ENCODE peak calls at places on chromosomes 5 and 9, in eight cellular contexts. P is PC-9; X is endodermal cell; I is CD4-positive, alpha-beta memory T cell; M is IMR-90; R is lower leg skin; H is cardiac fibroblast; Y is BE2C. J is an unnamed sample.

GRCh38 chr5:3190930-3191329 is 404.7 kb upstream of the IRX1 start:
- DNase-seq in P (no peak), X (no peak), I (no peak), M (no peak), R (no peak), H (no peak), Y (no peak), J (no peak)

GRCh38 chr9:81037889-81038288 is 651.5 kb downstream of the TLE1 start:
- DNase-seq in P (no peak), X (no peak), I (no peak), M (no peak), R (no peak), H (no peak), Y (no peak), J (no peak)

GRCh38 chr9:77926314-77926959 is 105.2 kb downstream of the GNAQ start:
- DNase-seq in P (peak), X (no peak), I (no peak), M (peak), R (no peak), H (peak), Y (no peak), J (no peak)

GRCh38 chr5:126971455-126972019 is 58.8 kb downstream of the MARCHF3 start:
- DNase-seq in P (no peak), X (no peak), I (no peak), M (no peak), R (no peak), H (no peak), Y (no peak), J (no peak)

GRCh38 chr5:137741718-137742117 is 5.8 kb upstream of the KLHL3 start:
- DNase-seq in P (no peak), X (no peak), I (no peak), M (no peak), R (no peak), H (no peak), Y (no peak), J (no peak)

GRCh38 chr5:145244788-145245187 is 590.4 kb downstream of the PRELID2 start:
- DNase-seq in P (no peak), X (no peak), I (no peak), M (peak), R (no peak), H (peak), Y (no peak), J (no peak)

GRCh38 chr9:81898851-81899250 is 29.4 kb upstream of the SPATA31D4 start:
- DNase-seq in P (no peak), X (no peak), I (no peak), M (peak), R (no peak), H (no peak), Y (no peak), J (no peak)

GRCh38 chr5:96626956-96627355 is 35.2 kb upstream of the CAST start:
- DNase-seq in P (peak), X (no peak), I (no peak), M (peak), R (no peak), H (peak), Y (no peak), J (no peak)

GRCh38 chr9:107213561-107214028 is 69.5 kb upstream of the RAD23B start:
- DNase-seq in P (peak), X (peak), I (peak), M (peak), R (no peak), H (peak), Y (no peak), J (peak)

GRCh38 chr9:126450537-126451205 is 124.0 kb downstream of the MVB12B start:
- DNase-seq in P (no peak), X (no peak), I (no peak), M (no peak), R (no peak), H (no peak), Y (no peak), J (no peak)

GRCh38 chr5:95966005-95966404 is 4.4 kb upstream of the ELL2 start:
- DNase-seq in P (no peak), X (no peak), I (no peak), M (no peak), R (no peak), H (no peak), Y (no peak), J (no peak)

GRCh38 chr5:176578391-176578808 is 29.3 kb downstream of the CDHR2 start:
- DNase-seq in P (peak), X (peak), I (no peak), M (peak), R (no peak), H (peak), Y (peak), J (peak)

GRCh38 chr5:145980257-145980656 is 43.9 kb downstream of the SH3RF2 start:
- DNase-seq in P (no peak), X (no peak), I (no peak), M (no peak), R (no peak), H (no peak), Y (no peak), J (no peak)

GRCh38 chr9:127884427-127884911 is 7.0 kb upstream of the AK1 start:
- DNase-seq in P (no peak), X (peak), I (no peak), M (no peak), R (no peak), H (no peak), Y (peak), J (no peak)

GRCh38 chr9:72427801-72428200 is 62.8 kb upstream of the ZFAND5 start:
- DNase-seq in P (no peak), X (no peak), I (no peak), M (no peak), R (no peak), H (peak), Y (no peak), J (no peak)

GRCh38 chr9:29213374-29214161 is 1640.3 kb upstream of the C9orf72 start:
- DNase-seq in P (no peak), X (peak), I (no peak), M (no peak), R (no peak), H (no peak), Y (peak), J (no peak)

GRCh38 chr9:29211681-29212589 is 1638.7 kb upstream of the C9orf72 start:
- DNase-seq in P (no peak), X (peak), I (no peak), M (no peak), R (no peak), H (no peak), Y (peak), J (peak)

GRCh38 chr9:29214162-29214520 is 1640.9 kb upstream of the C9orf72 start:
- DNase-seq in P (no peak), X (peak), I (no peak), M (no peak), R (no peak), H (no peak), Y (peak), J (no peak)

GRCh38 chr9:29212590-29213373 is 1639.5 kb upstream of the C9orf72 start:
- DNase-seq in P (no peak), X (peak), I (no peak), M (no peak), R (no peak), H (no peak), Y (peak), J (no peak)

GRCh38 chr9:29214702-29215248 is 1641.5 kb upstream of the C9orf72 start:
- DNase-seq in P (no peak), X (peak), I (no peak), M (no peak), R (no peak), H (no peak), Y (peak), J (no peak)
- H3K4me3 ChIP-seq in P (no peak), X (peak), I (no peak), M (no peak), R (no peak), H (no peak), Y (peak), J (no peak)

GRCh38 chr5:6584101-6584645 is 48.7 kb downstream of the NSUN2 start:
- DNase-seq in P (no peak), X (no peak), I (no peak), M (no peak), R (no peak), H (no peak), Y (no peak), J (no peak)

GRCh38 chr5:6581559-6582426 is 51.1 kb downstream of the NSUN2 start:
- DNase-seq in P (no peak), X (no peak), I (no peak), M (no peak), R (peak), H (no peak), Y (no peak), J (no peak)

GRCh38 chr5:6581090-6581489 is 51.8 kb downstream of the NSUN2 start:
- DNase-seq in P (no peak), X (no peak), I (no peak), M (no peak), R (peak), H (no peak), Y (no peak), J (no peak)

GRCh38 chr5:6583049-6583880 is 49.6 kb downstream of the NSUN2 start:
- DNase-seq in P (no peak), X (peak), I (no peak), M (no peak), R (no peak), H (peak), Y (peak), J (no peak)

GRCh38 chr5:6582507-6583048 is 50.3 kb downstream of the NSUN2 start:
- DNase-seq in P (no peak), X (no peak), I (no peak), M (no peak), R (no peak), H (no peak), Y (no peak), J (no peak)
- H3K4me3 ChIP-seq in P (no peak), X (peak), I (no peak), M (peak), R (no peak), H (peak), Y (peak), J (no peak)

GRCh38 chr5:157216395-157217142 is 35.9 kb downstream of the ITK start:
- DNase-seq in P (no peak), X (no peak), I (no peak), M (no peak), R (no peak), H (no peak), Y (no peak), J (no peak)
- H3K4me3 ChIP-seq in P (no peak), X (no peak), I (peak), M (no peak), R (no peak), H (no peak), Y (no peak), J (no peak)

GRCh38 chr9:133701321-133701980 is 36.7 kb downstream of the SARDH start:
- DNase-seq in P (no peak), X (no peak), I (peak), M (no peak), R (no peak), H (no peak), Y (peak), J (peak)
- H3K4me3 ChIP-seq in P (no peak), X (no peak), I (peak), M (no peak), R (no peak), H (no peak), Y (no peak), J (peak)

DNA sequence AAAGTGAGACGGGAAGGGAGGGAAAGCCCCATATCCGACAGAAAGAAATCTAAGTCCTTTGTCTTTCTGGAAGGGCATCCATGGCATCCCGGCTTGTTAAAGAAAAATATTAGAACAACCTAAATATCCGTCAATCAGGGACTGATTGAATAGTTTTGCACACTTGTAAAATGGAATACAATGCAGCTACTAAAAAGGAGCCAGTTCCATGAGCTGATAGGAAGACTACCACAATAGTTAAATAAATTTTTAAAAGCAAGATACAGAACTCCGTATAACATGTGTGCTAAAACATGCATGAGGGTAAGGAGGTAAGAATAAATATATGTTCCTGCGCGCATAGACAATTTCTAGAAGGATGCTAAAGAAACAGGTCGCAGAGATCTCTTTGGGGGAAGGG is 12.8 kb upstream of the GNPDA1 start:
- DNase-seq in P (no peak), X (peak), I (no peak), M (no peak), R (no peak), H (no peak), Y (no peak), J (no peak)
- H3K4me3 ChIP-seq in P (peak), X (peak), I (no peak), M (no peak), R (no peak), H (no peak), Y (no peak), J (peak)

GRCh38 chr9:133739408-133740280 is 1.5 kb upstream of the SARDH start:
- DNase-seq in P (no peak), X (no peak), I (no peak), M (no peak), R (no peak), H (no peak), Y (no peak), J (no peak)

GRCh38 chr9:133737071-133737773 is 930 bp downstream of the SARDH start:
- DNase-seq in P (no peak), X (no peak), I (no peak), M (no peak), R (no peak), H (no peak), Y (peak), J (no peak)

GRCh38 chr9:133737774-133738038 is 446 bp downstream of the SARDH start:
- DNase-seq in P (no peak), X (no peak), I (no peak), M (no peak), R (no peak), H (no peak), Y (no peak), J (no peak)

GRCh38 chr9:133738039-133738805 is at the start of gene SARDH:
- DNase-seq in P (peak), X (peak), I (no peak), M (peak), R (no peak), H (peak), Y (peak), J (no peak)

GRCh38 chr9:133738806-133739150 is 626 bp upstream of the SARDH start:
- DNase-seq in P (no peak), X (no peak), I (no peak), M (no peak), R (no peak), H (no peak), Y (no peak), J (no peak)
- H3K4me3 ChIP-seq in P (no peak), X (no peak), I (no peak), M (no peak), R (no peak), H (no peak), Y (no peak), J (peak)

DNA sequence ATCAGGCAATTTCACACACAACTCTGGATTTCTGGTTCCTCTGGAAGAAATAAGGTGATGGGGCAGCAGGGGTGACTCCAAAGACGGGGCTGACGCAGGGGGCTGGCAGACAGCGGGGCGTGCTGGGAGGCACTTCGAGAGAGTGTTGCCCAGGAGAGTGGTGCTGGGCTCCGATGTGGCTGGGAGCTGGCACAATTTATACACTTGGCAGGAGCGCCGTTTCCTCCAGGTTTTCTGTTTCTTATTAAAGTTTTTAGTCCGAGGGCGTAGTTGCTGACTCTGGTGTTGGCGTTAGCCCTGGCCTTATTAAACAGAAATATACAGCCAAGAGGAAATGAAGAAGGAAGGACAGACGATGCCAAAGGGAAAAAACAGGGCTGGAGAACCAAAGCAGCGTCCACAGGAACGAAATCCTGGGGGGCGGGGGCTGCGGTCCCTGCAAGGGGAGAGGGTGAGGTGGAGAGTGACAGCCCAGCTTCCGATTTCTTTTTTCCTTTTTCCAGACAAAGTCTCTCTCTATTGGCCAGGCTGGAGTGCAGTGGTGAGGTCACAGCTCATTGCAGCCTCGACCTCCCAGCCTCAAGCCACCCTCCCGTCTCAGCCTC is 139.6 kb upstream of the PHYKPL start:
- DNase-seq in P (no peak), X (no peak), I (no peak), M (no peak), R (no peak), H (no peak), Y (no peak), J (no peak)
- H3K4me3 ChIP-seq in P (no peak), X (no peak), I (no peak), M (no peak), R (no peak), H (no peak), Y (no peak), J (no peak)

DNA sequence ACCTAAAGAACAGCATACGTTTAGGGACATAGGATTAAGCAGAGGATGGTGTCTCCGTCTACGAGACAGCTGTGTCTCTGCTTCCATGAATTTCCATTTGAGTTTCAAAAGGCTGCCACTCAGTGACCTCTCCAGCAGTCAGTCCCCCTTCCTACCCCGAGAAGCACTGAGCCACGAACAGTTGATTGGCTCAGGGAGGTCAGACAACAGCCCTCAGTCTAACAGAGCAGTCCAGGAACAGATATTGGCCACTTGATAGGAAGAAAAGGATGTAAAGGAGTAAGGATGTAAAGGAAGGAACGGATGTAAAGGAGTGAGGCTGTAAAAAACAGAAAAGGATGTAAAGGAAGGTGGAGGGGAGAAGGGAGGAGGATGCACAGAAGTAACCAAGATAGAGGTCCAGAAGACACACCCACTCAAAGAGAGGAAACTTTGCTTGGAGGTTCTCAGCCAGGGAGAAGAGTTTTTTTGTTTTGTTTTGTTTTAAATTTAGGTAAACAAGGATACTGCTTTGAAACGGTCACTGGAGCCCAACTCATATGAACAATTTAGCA is 3.2 kb upstream of the NR4A3 start:
- DNase-seq in P (no peak), X (peak), I (peak), M (no peak), R (no peak), H (no peak), Y (peak), J (no peak)
- H3K4me3 ChIP-seq in P (peak), X (peak), I (no peak), M (peak), R (no peak), H (peak), Y (peak), J (peak)

DNA sequence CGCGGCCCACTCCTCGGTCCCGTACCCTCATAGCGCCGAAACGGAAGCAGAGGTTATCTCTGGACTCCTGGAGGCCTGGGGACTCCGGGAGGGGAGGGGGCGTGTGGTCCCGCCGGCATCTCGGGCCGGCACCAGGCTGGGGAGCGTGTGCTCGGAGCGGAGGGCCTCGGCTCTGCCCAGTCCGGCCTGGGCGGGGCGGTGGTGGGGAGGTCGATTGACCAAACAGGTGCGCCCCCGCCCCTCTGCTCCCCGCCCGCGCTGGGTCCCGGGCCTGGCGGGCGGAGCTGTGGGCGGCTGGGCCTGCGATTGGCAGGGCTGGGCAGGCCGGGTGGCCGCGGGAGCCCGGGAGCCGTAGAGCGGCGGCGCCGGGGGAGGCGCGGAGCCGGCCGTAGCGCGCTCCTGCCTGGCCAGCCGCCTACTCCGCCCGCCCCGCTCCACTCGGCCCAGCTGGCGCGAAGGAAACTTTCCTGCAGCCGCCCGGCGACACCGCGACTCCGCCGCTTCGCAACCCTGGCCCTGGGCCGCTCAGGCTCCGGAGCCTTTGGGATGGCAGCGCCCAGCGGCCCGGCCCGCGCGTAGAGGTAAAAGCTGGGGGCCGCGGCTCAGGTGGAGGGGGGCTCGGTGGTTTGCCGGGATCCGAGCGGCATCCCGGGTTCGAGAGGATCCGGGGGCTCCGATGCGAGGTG is 52.1 kb upstream of the DAB2IP start:
- DNase-seq in P (peak), X (peak), I (no peak), M (peak), R (no peak), H (no peak), Y (peak), J (no peak)
- H3K4me3 ChIP-seq in P (peak), X (peak), I (no peak), M (peak), R (peak), H (peak), Y (peak), J (no peak)